ENCODE peak calls at places on chromosomes 2 and 18, in six cellular contexts. L is glutamatergic neuron, X is AG10803, J is ovary, Y is foreskin fibroblast, N is GM13976. E is an unnamed sample.

GRCh38 chr2:84832772-84833461 is 48.0 kb downstream of the TRABD2A start:
- DNase-seq in L (no peak), X (peak; percentile 17), J (no peak), Y (no peak), N (peak; percentile 47), E (no peak)

GRCh38 chr2:111662771-111663470 is 221.1 kb downstream of the ANAPC1 start:
- DNase-seq in L (no peak), X (no peak), J (no peak), Y (no peak), N (peak; percentile 68), E (no peak)

GRCh38 chr2:86577817-86578456 is 14.7 kb upstream of the CHMP3 start:
- DNase-seq in L (no peak), X (no peak), J (no peak), Y (no peak), N (no peak), E (no peak)

GRCh38 chr2:200040251-200040650 is 84.9 kb downstream of the MAIP1 start:
- DNase-seq in L (no peak), X (peak; percentile 76), J (no peak), Y (peak; percentile 49), N (no peak), E (no peak)

GRCh38 chr2:216492951-216493685 is 5.5 kb upstream of the RPL37A start:
- DNase-seq in L (no peak), X (peak; percentile 61), J (no peak), Y (peak; percentile 85), N (no peak), E (no peak)

GRCh38 chr18:28960146-28960545 is 783.2 kb upstream of the CDH2 start:
- DNase-seq in L (no peak), X (peak; percentile 7), J (no peak), Y (peak; percentile 35), N (no peak), E (no peak)

GRCh38 chr2:207161247-207161646 is 4.5 kb downstream of the KLF7 start:
- DNase-seq in L (no peak), X (no peak), J (no peak), Y (no peak), N (no peak), E (no peak)

GRCh38 chr2:159695798-159696448 is 16.4 kb upstream of the MARCHF7 start:
- DNase-seq in L (no peak), X (no peak), J (no peak), Y (no peak), N (no peak), E (no peak)

GRCh38 chr2:232330068-232330999 is 48.2 kb upstream of the ALPP start:
- DNase-seq in L (peak; percentile 10), X (no peak), J (no peak), Y (no peak), N (no peak), E (peak; percentile 76)

GRCh38 chr2:23280401-23280800 is 104.6 kb upstream of the KLHL29 start:
- DNase-seq in L (no peak), X (no peak), J (no peak), Y (no peak), N (no peak), E (no peak)

GRCh38 chr2:95401480-95401879 is 1.0 kb upstream of the FAHD2A start:
- DNase-seq in L (no peak), X (no peak), J (no peak), Y (no peak), N (no peak), E (no peak)

GRCh38 chr2:220077488-220077887 is 450.1 kb downstream of the SLC4A3 start:
- DNase-seq in L (no peak), X (peak; percentile 70), J (no peak), Y (peak; percentile 77), N (no peak), E (no peak)

GRCh38 chr2:127643698-127644660 is 2.0 kb upstream of the GPR17 start:
- DNase-seq in L (no peak), X (no peak), J (no peak), Y (no peak), N (no peak), E (no peak)

GRCh38 chr18:9242987-9243386 is 91.6 kb upstream of the TWSG1 start:
- DNase-seq in L (no peak), X (no peak), J (no peak), Y (no peak), N (no peak), E (no peak)

GRCh38 chr2:72114693-72115051 is 33.0 kb downstream of the CYP26B1 start:
- DNase-seq in L (no peak), X (no peak), J (no peak), Y (no peak), N (no peak), E (no peak)

GRCh38 chr2:121356058-121356640 is 71.1 kb upstream of the TFCP2L1 start:
- DNase-seq in L (peak; percentile 38), X (peak; percentile 61), J (no peak), Y (peak; percentile 83), N (peak; percentile 62), E (no peak)

GRCh38 chr2:146818122-146818521 is 1026.7 kb upstream of the ACVR2A start:
- DNase-seq in L (no peak), X (no peak), J (no peak), Y (peak; percentile 74), N (no peak), E (no peak)

GRCh38 chr2:235659767-235660322 is 166.0 kb downstream of the AGAP1 start:
- DNase-seq in L (no peak), X (peak; percentile 88), J (peak; percentile 73), Y (peak; percentile 91), N (no peak), E (no peak)

GRCh38 chr2:134193774-134194173 is 60.1 kb upstream of the MGAT5 start:
- DNase-seq in L (no peak), X (no peak), J (no peak), Y (no peak), N (no peak), E (no peak)

GRCh38 chr18:21313576-21313975 is 71.5 kb downstream of the GREB1L start:
- DNase-seq in L (no peak), X (peak; percentile 73), J (no peak), Y (no peak), N (no peak), E (no peak)

GRCh38 chr2:182980115-182980514 is 58.1 kb downstream of the NCKAP1 start:
- DNase-seq in L (no peak), X (peak; percentile 45), J (no peak), Y (peak; percentile 36), N (peak; percentile 41), E (no peak)

GRCh38 chr2:237691200-237691907 is 64.0 kb downstream of the LRRFIP1 start:
- DNase-seq in L (no peak), X (no peak), J (peak; percentile 52), Y (no peak), N (peak; percentile 49), E (no peak)

GRCh38 chr2:240141736-240142135 is 1.3 kb upstream of the OTOS start:
- DNase-seq in L (no peak), X (no peak), J (no peak), Y (no peak), N (no peak), E (peak; percentile 55)

GRCh38 chr2:168717790-168718502 is 84.5 kb upstream of the NOSTRIN start:
- DNase-seq in L (no peak), X (peak; percentile 29), J (no peak), Y (no peak), N (no peak), E (no peak)

GRCh38 chr2:26982102-26982742 is 11.8 kb downstream of the MAPRE3 start:
- DNase-seq in L (peak; percentile 32), X (no peak), J (peak; percentile 84), Y (peak; percentile 41), N (no peak), E (no peak)

GRCh38 chr2:56299166-56299806 is 115.5 kb downstream of the CCDC85A start:
- DNase-seq in L (no peak), X (peak; percentile 68), J (no peak), Y (peak; percentile 8), N (no peak), E (no peak)

DNA sequence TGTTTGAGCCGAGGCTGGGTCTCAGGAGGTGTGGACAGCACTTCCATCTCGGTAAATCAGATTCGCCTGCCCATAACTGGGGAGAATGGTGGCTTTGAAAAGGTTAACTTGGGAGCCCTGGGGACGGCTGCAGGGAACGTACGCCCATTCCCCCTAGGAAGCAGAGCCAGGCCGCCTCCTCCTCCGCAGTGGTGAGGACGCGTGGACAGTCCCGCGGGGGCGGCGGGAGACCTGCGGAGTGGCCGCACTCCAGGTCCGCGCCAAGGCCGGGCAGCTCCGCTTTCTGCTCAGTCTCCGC is 845 bp upstream of the MYCN start:
- DNase-seq in L (peak; percentile 86), X (no peak), J (no peak), Y (no peak), N (peak; percentile 82), E (no peak)
- TF ChIP-seq CTCF in L (peak; percentile 64), X (no peak), J (no peak), Y (no peak), N (peak; percentile 64), E (no peak)

DNA sequence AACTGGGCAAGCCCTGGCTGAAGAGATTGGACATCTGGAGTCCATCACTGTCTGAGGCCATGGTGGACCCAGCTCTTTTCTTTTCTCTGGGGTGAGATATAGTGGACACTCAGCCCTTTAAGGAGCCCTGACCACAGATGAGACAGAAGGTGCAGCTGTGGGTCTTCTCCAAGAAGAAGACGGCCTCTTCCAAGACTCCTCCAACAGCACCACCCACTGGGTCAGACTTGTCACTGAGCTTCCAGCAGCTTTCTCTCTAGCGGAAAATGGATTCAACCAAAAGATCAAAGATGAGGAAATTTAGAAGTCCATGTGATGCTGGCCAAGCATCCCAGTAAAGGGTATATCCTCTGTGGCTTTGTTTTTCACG is 27.3 kb downstream of the TWIST2 start:
- DNase-seq in L (no peak), X (peak; percentile 70), J (peak; percentile 52), Y (peak; percentile 78), N (no peak), E (no peak)
- TF ChIP-seq CTCF in L (no peak), X (peak; percentile 57), J (no peak), Y (no peak), N (no peak), E (peak; percentile 34)

DNA sequence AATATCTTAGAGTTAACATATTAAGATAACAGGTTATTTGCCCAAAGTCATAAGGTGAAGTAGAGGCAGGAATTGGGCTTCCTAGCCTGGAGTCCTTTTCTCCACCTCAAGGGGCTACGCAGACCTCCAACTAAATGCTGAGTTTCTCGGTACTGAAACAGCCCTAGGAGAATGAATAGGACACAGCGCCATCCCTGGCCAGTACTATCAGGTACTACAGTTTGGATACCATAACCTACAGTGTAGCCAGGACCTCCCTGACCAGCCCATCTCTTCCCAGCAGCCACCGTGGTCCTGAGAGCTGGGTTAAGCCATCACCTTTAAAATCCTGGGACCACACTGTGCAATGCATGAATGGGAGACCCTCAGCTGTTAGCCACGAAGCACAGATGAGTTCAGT is 15.7 kb downstream of the CASP8 start:
- DNase-seq in L (no peak), X (no peak), J (no peak), Y (no peak), N (no peak), E (no peak)
- TF ChIP-seq CTCF in L (no peak), X (no peak), J (no peak), Y (no peak), N (no peak), E (no peak)

DNA sequence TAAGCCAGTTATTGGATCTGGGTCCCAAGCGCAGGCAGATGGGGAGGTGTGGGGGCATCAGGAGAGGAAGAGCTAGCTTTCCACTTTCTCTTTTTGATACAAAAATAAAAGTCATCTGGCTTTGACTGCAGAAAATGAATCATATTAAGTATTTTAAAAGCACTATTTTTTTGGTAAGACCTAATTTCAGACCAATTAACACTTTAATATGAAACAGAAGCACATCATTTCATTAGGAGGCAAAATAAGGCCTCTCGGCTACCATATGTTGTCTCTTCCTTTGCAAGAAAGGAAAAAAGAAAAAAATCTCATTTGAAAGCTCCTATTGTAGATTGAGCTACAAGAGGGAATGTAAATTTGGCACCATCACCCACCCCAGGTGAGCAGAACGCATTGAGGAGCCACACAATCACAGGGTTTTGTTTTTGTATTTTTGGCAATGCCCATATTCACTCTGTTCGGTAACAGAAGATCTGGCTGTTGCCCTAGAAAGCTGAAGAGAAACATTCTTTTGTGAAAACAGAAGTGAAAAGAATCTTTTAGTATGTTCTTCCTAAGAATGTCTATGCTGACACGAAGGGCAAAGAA is 390.7 kb upstream of the ETAA1 start:
- DNase-seq in L (no peak), X (no peak), J (no peak), Y (no peak), N (no peak), E (no peak)
- TF ChIP-seq CTCF in L (no peak), X (no peak), J (no peak), Y (no peak), N (no peak), E (no peak)

E was measured in chondrocyte.